ENCODE peak calls at places on chromosomes 13 and 19, in ten cellular contexts. Z is activated T-cell treated with anti-CD3 and anti-CD28 coated beads, Interleukin-2, amount 50 U/mL, for 48 hours; S is T-cell; U is choroid plexus epithelial cell; Q is omental fat pad; T is stimulated activated CD4-positive, alpha-beta T cell treated with anti-CD3 and anti-CD28 coated beads, Interleukin-1b, Interleukin-23, amount 100 ng/mL, for 24 hours; H is NCI-H460; F is dorsolateral prefrontal cortex; N is GOT3; V is NCI-H2081. A is an unnamed sample.

GRCh38 chr13:40375522-40376171 is 290.8 kb downstream of the FOXO1 start:
- DNase-seq in N (no peak), F (no peak), S (no peak), U (no peak), T (no peak), H (no peak), Z (no peak), V (no peak), Q (no peak), A (peak)

GRCh38 chr19:38538793-38539528 is 78.8 kb downstream of the MAP4K1 start:
- DNase-seq in H (no peak), Z (peak), U (no peak), S (no peak), Q (no peak), T (no peak), V (no peak), N (no peak), F (no peak), A (no peak)

GRCh38 chr13:82467626-82468025 is 1414.6 kb downstream of the SLITRK1 start:
- DNase-seq in U (no peak), S (no peak), N (no peak), F (no peak), V (no peak), Z (no peak), T (no peak), H (no peak), Q (no peak), A (no peak)

GRCh38 chr13:94033830-94034642 is 445.4 kb downstream of the DCT start:
- DNase-seq in N (no peak), H (no peak), S (no peak), Z (no peak), T (no peak), F (no peak), U (peak), V (no peak), Q (no peak), A (no peak)

GRCh38 chr19:11642902-11643301 is 45.6 kb downstream of the ZNF627 start:
- DNase-seq in S (no peak), U (no peak), V (no peak), T (no peak), Q (no peak), N (no peak), H (no peak), Z (no peak), F (no peak), A (no peak)

GRCh38 chr13:71148391-71148790 is 718.6 kb downstream of the DACH1 start:
- DNase-seq in S (no peak), H (no peak), F (no peak), V (no peak), N (no peak), Z (no peak), U (no peak), Q (no peak), T (no peak), A (no peak)

GRCh38 chr13:46492946-46493345 is 60.0 kb upstream of the LRCH1 start:
- DNase-seq in S (no peak), F (no peak), Z (no peak), U (peak), V (peak), H (peak), T (no peak), N (no peak), Q (no peak), A (no peak)

GRCh38 chr19:47107953-47108746 is 5.4 kb downstream of the ZC3H4 start:
- DNase-seq in Z (no peak), U (peak), V (no peak), S (no peak), N (no peak), F (no peak), Q (no peak), H (no peak), T (no peak), A (no peak)

GRCh38 chr13:45315520-45316167 is 25.3 kb downstream of the TPT1 start:
- DNase-seq in H (no peak), U (no peak), S (no peak), Q (no peak), Z (no peak), N (no peak), T (no peak), V (no peak), F (no peak), A (peak)

GRCh38 chr19:19110410-19111137 is 27.7 kb downstream of the TMEM161A start:
- DNase-seq in U (peak), Z (peak), H (no peak), S (no peak), N (no peak), Q (no peak), F (peak), T (no peak), V (no peak), A (no peak)

GRCh38 chr19:39307822-39308530 is 11.8 kb downstream of the IFNL1 start:
- DNase-seq in S (no peak), V (no peak), F (no peak), Q (no peak), N (no peak), T (no peak), Z (no peak), U (no peak), H (no peak), A (no peak)

GRCh38 chr19:10644351-10645007 is 9.7 kb upstream of the ILF3 start:
- DNase-seq in H (peak), T (peak), Q (peak), N (no peak), V (peak), F (peak), S (peak), Z (peak), U (peak), A (peak)

GRCh38 chr19:45539460-45539859 is 32.2 kb downstream of the VASP start:
- DNase-seq in F (no peak), Z (no peak), U (no peak), Q (no peak), N (no peak), V (no peak), T (no peak), H (no peak), S (no peak), A (no peak)

GRCh38 chr19:41563847-41564514 is 12.0 kb upstream of the CEACAM21 start:
- DNase-seq in T (no peak), F (no peak), H (no peak), V (no peak), Z (peak), N (no peak), U (no peak), S (peak), Q (no peak), A (no peak)

GRCh38 chr19:40603071-40603718 is 2.0 kb downstream of the LTBP4 start:
- DNase-seq in F (no peak), Q (no peak), U (peak), H (no peak), N (no peak), Z (no peak), V (no peak), S (no peak), T (no peak), A (no peak)

GRCh38 chr19:1394252-1395193 is 6.8 kb downstream of the GAMT start:
- DNase-seq in S (no peak), Q (no peak), H (no peak), Z (no peak), U (no peak), N (no peak), V (no peak), T (no peak), F (no peak), A (no peak)

GRCh38 chr19:12095111-12095790 is 30.7 kb downstream of the ZNF844 start:
- DNase-seq in Z (no peak), T (no peak), S (no peak), H (no peak), N (no peak), U (peak), Q (no peak), V (no peak), F (no peak), A (no peak)

GRCh38 chr19:43316591-43317319 is 36.7 kb upstream of the CD177 start:
- DNase-seq in U (peak), T (no peak), S (no peak), H (peak), Q (no peak), V (no peak), Z (no peak), F (no peak), N (no peak), A (peak)

GRCh38 chr19:10508707-10509106 is 5.6 kb upstream of the KEAP1 start:
- DNase-seq in N (no peak), Q (no peak), S (no peak), H (no peak), U (no peak), T (no peak), Z (peak), F (no peak), V (no peak), A (no peak)

GRCh38 chr19:52664461-52664860 is 26.3 kb upstream of the ZNF83 start:
- DNase-seq in S (no peak), U (no peak), Q (no peak), Z (no peak), V (no peak), H (no peak), F (no peak), T (no peak), N (no peak), A (no peak)

GRCh38 chr13:94020426-94020825 is 459.1 kb downstream of the DCT start:
- DNase-seq in Z (no peak), N (no peak), F (no peak), H (no peak), Q (no peak), T (no peak), V (no peak), U (no peak), S (no peak), A (no peak)

GRCh38 chr13:73985789-73986188 is 148.4 kb downstream of the KLF12 start:
- DNase-seq in H (no peak), N (no peak), V (no peak), T (no peak), Q (no peak), U (no peak), Z (no peak), F (no peak), S (no peak), A (no peak)

GRCh38 chr13:112756967-112757758 is 67.3 kb downstream of the ATP11A start:
- DNase-seq in H (no peak), Q (no peak), U (no peak), F (peak), Z (no peak), T (no peak), S (no peak), V (peak), N (no peak), A (peak)

GRCh38 chr19:32653626-32653968 is 21.4 kb downstream of the ANKRD27 start:
- DNase-seq in F (no peak), Q (no peak), T (no peak), V (no peak), H (no peak), Z (no peak), S (no peak), N (no peak), U (no peak), A (no peak)

A was measured in SJCRH30.